ENCODE peak calls at places on chromosomes 13 and 19, in ten cellular contexts. D, U, J, C, L, V, O, Z, B and T are unnamed samples.
A peak's percentile ranks its signal among the peaks of the same experiment; 100 is the strongest.

GRCh38 chr13:40445557-40445990 is 220.9 kb downstream of the FOXO1 start:
- DNase-seq in D (no peak), U (no peak), J (no peak), C (peak; percentile 72), L (peak; percentile 42), V (no peak), O (peak; percentile 42), Z (no peak), B (peak; percentile 19), T (no peak)

GRCh38 chr13:25922373-25922772 is 129.4 kb downstream of the SHISA2 start:
- DNase-seq in D (no peak), U (no peak), J (no peak), C (no peak), L (no peak), V (no peak), O (no peak), Z (no peak), B (no peak), T (no peak)

GRCh38 chr13:81377926-81378325 is 1037.0 kb upstream of the SPRY2 start:
- DNase-seq in D (no peak), U (no peak), J (no peak), C (no peak), L (no peak), V (no peak), O (no peak), Z (no peak), B (no peak), T (no peak)

GRCh38 chr13:30831515-30831914 is 74.6 kb upstream of the MEDAG start:
- DNase-seq in D (no peak), U (no peak), J (no peak), C (no peak), L (no peak), V (no peak), O (no peak), Z (no peak), B (peak; percentile 39), T (no peak)

GRCh38 chr13:40672310-40673060 is 6.0 kb upstream of the FOXO1 start:
- DNase-seq in D (no peak), U (no peak), J (no peak), C (no peak), L (peak; percentile 72), V (no peak), O (no peak), Z (peak; percentile 53), B (no peak), T (no peak)

GRCh38 chr19:7852851-7853759 is 21.1 kb downstream of the PRR36 start:
- DNase-seq in D (peak; percentile 88), U (peak; percentile 68), J (no peak), C (peak; percentile 44), L (peak; percentile 88), V (peak; percentile 79), O (peak; percentile 54), Z (peak; percentile 95), B (peak; percentile 86), T (peak; percentile 55)

GRCh38 chr19:1923319-1923718 is 17.7 kb upstream of the CSNK1G2 start:
- DNase-seq in D (no peak), U (no peak), J (no peak), C (no peak), L (no peak), V (no peak), O (no peak), Z (no peak), B (no peak), T (no peak)

GRCh38 chr19:5048727-5049553 is 80.0 kb downstream of the KDM4B start:
- DNase-seq in D (no peak), U (no peak), J (no peak), C (no peak), L (peak; percentile 55), V (no peak), O (no peak), Z (peak; percentile 71), B (peak; percentile 77), T (no peak)

GRCh38 chr19:29805026-29805925 is 6.5 kb upstream of the CCNE1 start:
- DNase-seq in D (no peak), U (no peak), J (no peak), C (no peak), L (no peak), V (no peak), O (no peak), Z (no peak), B (no peak), T (no peak)

GRCh38 chr19:1066748-1067340 is at the start of gene ARHGAP45:
- DNase-seq in D (peak; percentile 73), U (peak; percentile 91), J (no peak), C (no peak), L (peak; percentile 53), V (no peak), O (no peak), Z (peak; percentile 63), B (peak; percentile 54), T (peak; percentile 78)

GRCh38 chr19:51719251-51719901 is 4.4 kb downstream of the HAS1 start:
- DNase-seq in D (no peak), U (no peak), J (no peak), C (no peak), L (no peak), V (peak; percentile 38), O (no peak), Z (no peak), B (no peak), T (no peak)

GRCh38 chr19:51726049-51726448 is 2.3 kb upstream of the HAS1 start:
- DNase-seq in D (no peak), U (no peak), J (no peak), C (no peak), L (peak; percentile 25), V (peak; percentile 82), O (peak; percentile 50), Z (peak; percentile 73), B (peak; percentile 39), T (no peak)

GRCh38 chr19:51724543-51724942 is 752 bp upstream of the HAS1 start:
- DNase-seq in D (no peak), U (no peak), J (no peak), C (no peak), L (no peak), V (no peak), O (peak; percentile 43), Z (no peak), B (no peak), T (no peak)

GRCh38 chr19:51722492-51722891 is 1.3 kb downstream of the HAS1 start:
- DNase-seq in D (no peak), U (no peak), J (no peak), C (no peak), L (no peak), V (no peak), O (no peak), Z (no peak), B (no peak), T (no peak)

GRCh38 chr19:51721905-51722304 is 1.9 kb downstream of the HAS1 start:
- DNase-seq in D (no peak), U (no peak), J (no peak), C (no peak), L (no peak), V (no peak), O (no peak), Z (no peak), B (no peak), T (no peak)
- H3K27me3 ChIP-seq in D (no peaks in the 10 kb centered on the region), U (no peaks in the 10 kb centered on the region), J (peaks cover 10% of the 10 kb centered on the region), C (peaks cover 25% of the 10 kb centered on the region), L (peaks cover 6% of the 10 kb centered on the region), V (peaks cover 17% of the 10 kb centered on the region), O (peaks cover 98% of the 10 kb centered on the region), Z (peaks cover 58% of the 10 kb centered on the region), B (peaks cover 8% of the 10 kb centered on the region), T (no peaks in the 10 kb centered on the region)

GRCh38 chr19:38266070-38266469 is 1.7 kb downstream of the SPINT2 start:
- DNase-seq in D (peak; percentile 60), U (no peak), J (no peak), C (no peak), L (no peak), V (no peak), O (no peak), Z (no peak), B (peak; percentile 39), T (no peak)

GRCh38 chr19:38268539-38268938 is 4.2 kb downstream of the SPINT2 start:
- DNase-seq in D (no peak), U (no peak), J (no peak), C (no peak), L (no peak), V (no peak), O (no peak), Z (peak; percentile 23), B (no peak), T (no peak)

GRCh38 chr19:38265213-38265861 is 964 bp downstream of the SPINT2 start:
- DNase-seq in D (peak; percentile 73), U (no peak), J (no peak), C (no peak), L (peak; percentile 72), V (no peak), O (no peak), Z (peak; percentile 48), B (peak; percentile 68), T (no peak)

GRCh38 chr19:38266981-38267597 is 2.7 kb downstream of the SPINT2 start:
- DNase-seq in D (peak; percentile 72), U (no peak), J (no peak), C (no peak), L (peak; percentile 62), V (no peak), O (no peak), Z (peak; percentile 70), B (peak; percentile 70), T (no peak)

DNA sequence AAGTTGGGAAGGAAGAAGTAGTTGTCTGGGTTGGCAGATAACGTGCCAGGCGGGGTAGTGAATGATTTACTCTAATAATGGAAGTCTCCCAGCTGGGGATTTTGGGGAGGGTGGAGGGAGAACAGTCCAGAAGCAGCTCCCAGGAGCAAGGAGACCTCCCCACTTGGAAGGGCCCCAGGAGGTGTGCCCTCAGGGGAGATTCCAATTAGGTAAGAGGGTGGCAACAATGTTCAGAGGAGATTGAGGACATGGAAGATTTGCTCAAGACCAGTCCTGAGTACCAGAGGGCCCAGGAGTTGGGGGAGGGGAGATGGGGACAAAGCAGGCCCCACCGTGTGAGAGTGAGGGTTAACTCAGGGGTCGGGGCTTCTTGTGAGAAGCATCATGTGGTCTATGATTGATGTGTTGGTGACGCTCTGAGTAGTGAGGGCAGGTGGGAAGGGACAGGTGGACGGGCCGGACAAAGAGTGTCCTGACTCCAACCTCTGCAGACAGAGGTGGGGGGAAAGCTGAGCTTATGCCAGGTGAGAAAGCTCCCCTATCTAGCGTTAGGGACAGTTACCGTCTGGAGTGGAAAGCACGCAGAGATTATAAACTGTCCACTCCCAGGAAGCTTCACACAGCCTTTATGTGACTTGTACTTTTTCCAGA is 3.5 kb downstream of the SPINT2 start:
- DNase-seq in D (peak; percentile 55), U (no peak), J (no peak), C (no peak), L (peak; percentile 41), V (no peak), O (no peak), Z (no peak), B (peak; percentile 72), T (no peak)
- H3K4me3 ChIP-seq in D (no peak overlapping the region), U (no peak overlapping the region), J (no peak overlapping the region), C (no peak overlapping the region), L (no peak overlapping the region), V (peak overlapping the region; percentile 32), O (no peak overlapping the region), Z (no peak overlapping the region), B (peak overlapping the region; percentile 12), T (no peak overlapping the region)

GRCh38 chr13:111370570-111371150 is 50.2 kb downstream of the TEX29 start:
- DNase-seq in D (no peak), U (no peak), J (no peak), C (no peak), L (no peak), V (no peak), O (no peak), Z (no peak), B (no peak), T (no peak)
- H3K27me3 ChIP-seq in D (no peaks in the 10 kb centered on the region), U (peaks cover 3% of the 10 kb centered on the region), J (no peaks in the 10 kb centered on the region), C (no peaks in the 10 kb centered on the region), L (no peaks in the 10 kb centered on the region), V (no peaks in the 10 kb centered on the region), O (peaks cover 19% of the 10 kb centered on the region), Z (no peaks in the 10 kb centered on the region), B (no peaks in the 10 kb centered on the region), T (no peaks in the 10 kb centered on the region)

GRCh38 chr19:32869369-32870153 is at the start of gene SLC7A9:
- DNase-seq in D (peak; percentile 71), U (no peak), J (no peak), C (no peak), L (no peak), V (no peak), O (no peak), Z (no peak), B (no peak), T (no peak)
- H3K4me3 ChIP-seq in D (no peak within 1 kb of the TSS), U (no peak within 1 kb of the TSS), J (no peak within 1 kb of the TSS), C (no peak within 1 kb of the TSS), L (no peak within 1 kb of the TSS), V (no peak within 1 kb of the TSS), O (no peak within 1 kb of the TSS), Z (no peak within 1 kb of the TSS), B (no peak within 1 kb of the TSS), T (no peak within 1 kb of the TSS)